ENCODE peak calls at places on chromosome 5, in four cellular contexts. P is left ventricle myocardium superior; V is activated CD4-positive, alpha-beta T cell treated with anti-CD3 and anti-CD28 coated beads, Interleukin-2, amount 50 U/mL, for 48 hours; Y is T47D. A is an unnamed sample.

GRCh38 chr5:16489322-16489791 is 23.8 kb upstream of the ZNF622 start:
- DNase-seq in V (no peak), Y (peak), P (no peak), A (no peak)

GRCh38 chr5:64100203-64100602 is 65.4 kb upstream of the RNF180 start:
- DNase-seq in Y (peak), P (no peak), V (no peak), A (no peak)

GRCh38 chr5:50667653-50668403 is 1.4 kb downstream of the PARP8 start:
- DNase-seq in Y (peak), V (peak), P (peak), A (peak)

GRCh38 chr5:44774279-44774880 is 34.4 kb upstream of the MRPS30 start:
- DNase-seq in Y (peak), P (no peak), V (no peak), A (no peak)

GRCh38 chr5:65127181-65127901 is 354.4 kb downstream of the ADAMTS6 start:
- DNase-seq in P (no peak), Y (no peak), V (no peak), A (no peak)

GRCh38 chr5:181223729-181224389 is 778 bp downstream of the TRIM41 start:
- DNase-seq in Y (no peak), V (no peak), P (peak), A (peak)

GRCh38 chr5:10590226-10591047 is 26.6 kb downstream of the ANKRD33B start:
- DNase-seq in Y (no peak), V (no peak), P (no peak), A (no peak)

GRCh38 chr5:95081500-95082355 is 203.2 kb downstream of the MCTP1 start:
- DNase-seq in V (no peak), P (peak), Y (peak), A (no peak)

GRCh38 chr5:85096426-85096825 is 711.7 kb upstream of the EDIL3 start:
- DNase-seq in P (no peak), V (no peak), Y (no peak), A (no peak)

GRCh38 chr5:120806132-120806531 is 342.0 kb downstream of the PRR16 start:
- DNase-seq in P (no peak), Y (no peak), V (no peak), A (no peak)

GRCh38 chr5:99037668-99038067 is 108.9 kb upstream of the CHD1 start:
- DNase-seq in Y (peak), V (peak), P (no peak), A (no peak)

GRCh38 chr5:173670130-173670591 is 53.7 kb upstream of the BOD1 start:
- DNase-seq in Y (peak), P (no peak), V (no peak), A (no peak)

A was measured in stimulated activated naive B cell treated with anti-CD40 and anti-IgM and Interleukin-4, amounts not matched to agents 10 μg/mL and 1 μg/mL and 100 μg/mL, for 72 hours.